ENCODE peak calls at places on chromosomes 3 and 15, in ten cellular contexts. N is stimulated activated CD4-positive, alpha-beta T cell treated with anti-CD3 and anti-CD28 coated beads, Interleukin-15, amount 100 ng/mL, for 1 hour; Y is ACHN; G is dermis blood vessel endothelial cell; J is cardiac muscle cell; E is AG09309; F is amygdala; Z is heart left ventricle; X is 8988T; K is activated CD8-positive, alpha-beta T cell treated with anti-CD3 and anti-CD28 coated beads, Interleukin-2, amount 10 ng/mL, durations not matched to agents 7 days and 5 days. O is an unnamed sample.

GRCh38 chr3:170132335-170132734 is 49.2 kb downstream of the PHC3 start:
- DNase-seq in Y (no peak), K (peak), Z (no peak), X (no peak), F (no peak), J (no peak), G (no peak), N (no peak), E (no peak), O (no peak)

GRCh38 chr3:153752405-153753027 is 368.7 kb upstream of the ARHGEF26 start:
- DNase-seq in N (no peak), E (no peak), G (no peak), Z (no peak), K (no peak), F (no peak), J (no peak), Y (no peak), X (no peak), O (no peak)

GRCh38 chr3:139771331-139771730 is 93.6 kb upstream of the NMNAT3 start:
- DNase-seq in G (no peak), X (no peak), F (no peak), J (peak), N (no peak), Y (no peak), Z (no peak), E (no peak), K (no peak), O (no peak)

GRCh38 chr3:183555541-183556081 is at the start of gene KLHL6:
- DNase-seq in Y (no peak), J (no peak), Z (peak), G (peak), E (no peak), F (no peak), N (peak), K (peak), X (no peak), O (peak)

GRCh38 chr3:49638445-49638844 is 35.7 kb upstream of the APEH start:
- DNase-seq in G (no peak), E (no peak), Y (peak), X (no peak), N (no peak), Z (peak), F (peak), J (no peak), K (no peak), O (no peak)

GRCh38 chr3:141795311-141795710 is 32.1 kb downstream of the GRK7 start:
- DNase-seq in X (no peak), Y (no peak), N (no peak), E (no peak), F (no peak), Z (no peak), J (no peak), G (no peak), K (no peak), O (no peak)

GRCh38 chr15:40582726-40583246 is 11.3 kb upstream of the KNL1 start:
- DNase-seq in N (no peak), E (no peak), F (no peak), Z (no peak), J (no peak), Y (no peak), K (no peak), X (no peak), G (peak), O (no peak)

GRCh38 chr15:66308526-66308925 is 15.2 kb downstream of the DIS3L start:
- DNase-seq in K (no peak), Z (no peak), Y (no peak), X (no peak), G (no peak), J (no peak), N (no peak), E (no peak), F (no peak), O (no peak)

GRCh38 chr3:63864008-63864871 is 573 bp downstream of the ATXN7 start:
- DNase-seq in K (peak), G (peak), N (peak), J (peak), E (no peak), Z (peak), Y (peak), F (peak), X (peak), O (peak)

GRCh38 chr15:29123171-29123570 is 146.5 kb downstream of the NSMCE3 start:
- DNase-seq in X (no peak), E (no peak), F (no peak), N (no peak), Z (peak), G (no peak), Y (no peak), J (no peak), K (no peak), O (no peak)

GRCh38 chr3:13612829-13613228 is 63.9 kb downstream of the FBLN2 start:
- DNase-seq in F (no peak), K (no peak), J (no peak), N (no peak), E (no peak), Z (peak), X (no peak), Y (no peak), G (no peak), O (no peak)

O was measured in activated CD4-positive, alpha-beta T cell treated with anti-CD3 and anti-CD28 coated beads, Interleukin-2, amount 10 ng/mL, durations not matched to agents 24 days and 14 days.